ENCODE peak calls at places on chromosomes 5 and 9, in ten cellular contexts. One of them, this sample, is unnamed.

GRCh38 chr5:160166069-160166972 is 47.1 kb upstream of the PWWP2A start:
- DNase-seq in glutamatergic neuron: no peak
- DNase-seq in GM12892: no peak
- DNase-seq in NCI-H2081: no peak
- DNase-seq in colonic mucosa: no peak
- DNase-seq in activated T-cell treated with anti-CD3 and anti-CD28 coated beads, Interleukin-2, amount 50 U/mL, for 72 hours: no peak
- DNase-seq in EL: no peak
- DNase-seq in NCI-H748 treated with DMSO at 0.1 percent for 48 hours: no peak
- DNase-seq in ovary: no peak
- DNase-seq in brain microvascular endothelial cell: no peak
- DNase-seq in this sample: no peak

GRCh38 chr5:124220418-124220817 is 526.0 kb downstream of the ZNF608 start:
- DNase-seq in EL: no peak
- DNase-seq in NCI-H748 treated with DMSO at 0.1 percent for 48 hours: no peak
- DNase-seq in brain microvascular endothelial cell: no peak
- DNase-seq in NCI-H2081: no peak
- DNase-seq in colonic mucosa: no peak
- DNase-seq in GM12892: no peak
- DNase-seq in activated T-cell treated with anti-CD3 and anti-CD28 coated beads, Interleukin-2, amount 50 U/mL, for 72 hours: no peak
- DNase-seq in ovary: no peak
- DNase-seq in glutamatergic neuron: no peak
- DNase-seq in this sample: no peak

GRCh38 chr9:88583901-88584596 is 49.1 kb downstream of the NXNL2 start:
- DNase-seq in activated T-cell treated with anti-CD3 and anti-CD28 coated beads, Interleukin-2, amount 50 U/mL, for 72 hours: no peak
- DNase-seq in brain microvascular endothelial cell: peak; percentile 7
- DNase-seq in glutamatergic neuron: no peak
- DNase-seq in NCI-H2081: no peak
- DNase-seq in EL: peak; percentile 78
- DNase-seq in GM12892: no peak
- DNase-seq in NCI-H748 treated with DMSO at 0.1 percent for 48 hours: no peak
- DNase-seq in colonic mucosa: no peak
- DNase-seq in ovary: no peak
- DNase-seq in this sample: no peak

GRCh38 chr5:106376522-106376921 is 1294.2 kb downstream of the EFNA5 start:
- DNase-seq in GM12892: no peak
- DNase-seq in NCI-H2081: no peak
- DNase-seq in brain microvascular endothelial cell: no peak
- DNase-seq in ovary: no peak
- DNase-seq in activated T-cell treated with anti-CD3 and anti-CD28 coated beads, Interleukin-2, amount 50 U/mL, for 72 hours: no peak
- DNase-seq in glutamatergic neuron: no peak
- DNase-seq in NCI-H748 treated with DMSO at 0.1 percent for 48 hours: no peak
- DNase-seq in colonic mucosa: no peak
- DNase-seq in EL: peak; percentile 16
- DNase-seq in this sample: no peak

GRCh38 chr5:37198066-37198465 is 51.1 kb downstream of the CPLANE1 start:
- DNase-seq in EL: no peak
- DNase-seq in brain microvascular endothelial cell: no peak
- DNase-seq in ovary: no peak
- DNase-seq in GM12892: no peak
- DNase-seq in glutamatergic neuron: no peak
- DNase-seq in NCI-H2081: no peak
- DNase-seq in activated T-cell treated with anti-CD3 and anti-CD28 coated beads, Interleukin-2, amount 50 U/mL, for 72 hours: no peak
- DNase-seq in colonic mucosa: no peak
- DNase-seq in NCI-H748 treated with DMSO at 0.1 percent for 48 hours: no peak
- DNase-seq in this sample: no peak

GRCh38 chr5:56951131-56951945 is 585 bp downstream of the MIER3 start:
- DNase-seq in NCI-H748 treated with DMSO at 0.1 percent for 48 hours: no peak
- DNase-seq in colonic mucosa: peak; percentile 30
- DNase-seq in ovary: peak; percentile 34
- DNase-seq in NCI-H2081: no peak
- DNase-seq in GM12892: peak; percentile 34
- DNase-seq in EL: peak; percentile 16
- DNase-seq in brain microvascular endothelial cell: no peak
- DNase-seq in glutamatergic neuron: peak; percentile 89
- DNase-seq in activated T-cell treated with anti-CD3 and anti-CD28 coated beads, Interleukin-2, amount 50 U/mL, for 72 hours: peak; percentile 34
- DNase-seq in this sample: no peak

GRCh38 chr5:39517800-39518199 is 93.0 kb upstream of the DAB2 start:
- DNase-seq in GM12892: no peak
- DNase-seq in ovary: no peak
- DNase-seq in glutamatergic neuron: no peak
- DNase-seq in NCI-H2081: no peak
- DNase-seq in brain microvascular endothelial cell: peak; percentile 80
- DNase-seq in EL: peak; percentile 97
- DNase-seq in NCI-H748 treated with DMSO at 0.1 percent for 48 hours: no peak
- DNase-seq in activated T-cell treated with anti-CD3 and anti-CD28 coated beads, Interleukin-2, amount 50 U/mL, for 72 hours: no peak
- DNase-seq in colonic mucosa: no peak
- DNase-seq in this sample: peak; percentile 30

GRCh38 chr5:159412284-159413046 is 82.2 kb upstream of the IL12B start:
- DNase-seq in glutamatergic neuron: no peak
- DNase-seq in ovary: no peak
- DNase-seq in NCI-H2081: no peak
- DNase-seq in GM12892: no peak
- DNase-seq in EL: no peak
- DNase-seq in NCI-H748 treated with DMSO at 0.1 percent for 48 hours: no peak
- DNase-seq in colonic mucosa: peak; percentile 20
- DNase-seq in brain microvascular endothelial cell: no peak
- DNase-seq in activated T-cell treated with anti-CD3 and anti-CD28 coated beads, Interleukin-2, amount 50 U/mL, for 72 hours: peak; percentile 64
- DNase-seq in this sample: no peak

GRCh38 chr5:156584856-156585255 is 257.9 kb downstream of the SGCD start:
- DNase-seq in activated T-cell treated with anti-CD3 and anti-CD28 coated beads, Interleukin-2, amount 50 U/mL, for 72 hours: no peak
- DNase-seq in ovary: no peak
- DNase-seq in glutamatergic neuron: no peak
- DNase-seq in brain microvascular endothelial cell: no peak
- DNase-seq in EL: no peak
- DNase-seq in NCI-H748 treated with DMSO at 0.1 percent for 48 hours: no peak
- DNase-seq in GM12892: no peak
- DNase-seq in NCI-H2081: peak; percentile 72
- DNase-seq in colonic mucosa: no peak
- DNase-seq in this sample: no peak

GRCh38 chr9:22041792-22042191 is 32.7 kb upstream of the CDKN2B start:
- DNase-seq in GM12892: no peak
- DNase-seq in activated T-cell treated with anti-CD3 and anti-CD28 coated beads, Interleukin-2, amount 50 U/mL, for 72 hours: no peak
- DNase-seq in ovary: no peak
- DNase-seq in glutamatergic neuron: no peak
- DNase-seq in brain microvascular endothelial cell: no peak
- DNase-seq in NCI-H748 treated with DMSO at 0.1 percent for 48 hours: no peak
- DNase-seq in EL: peak; percentile 58
- DNase-seq in colonic mucosa: peak; percentile 91
- DNase-seq in NCI-H2081: no peak
- DNase-seq in this sample: peak; percentile 67

GRCh38 chr5:21419383-21419782 is 1431.4 kb upstream of the CDH18 start:
- DNase-seq in brain microvascular endothelial cell: no peak
- DNase-seq in EL: no peak
- DNase-seq in activated T-cell treated with anti-CD3 and anti-CD28 coated beads, Interleukin-2, amount 50 U/mL, for 72 hours: no peak
- DNase-seq in GM12892: no peak
- DNase-seq in ovary: no peak
- DNase-seq in colonic mucosa: no peak
- DNase-seq in NCI-H2081: no peak
- DNase-seq in glutamatergic neuron: no peak
- DNase-seq in NCI-H748 treated with DMSO at 0.1 percent for 48 hours: no peak
- DNase-seq in this sample: no peak

GRCh38 chr5:66558562-66558961 is 37.6 kb upstream of the MAST4 start:
- DNase-seq in ovary: no peak
- DNase-seq in brain microvascular endothelial cell: no peak
- DNase-seq in NCI-H748 treated with DMSO at 0.1 percent for 48 hours: no peak
- DNase-seq in colonic mucosa: no peak
- DNase-seq in activated T-cell treated with anti-CD3 and anti-CD28 coated beads, Interleukin-2, amount 50 U/mL, for 72 hours: peak; percentile 63
- DNase-seq in glutamatergic neuron: no peak
- DNase-seq in NCI-H2081: no peak
- DNase-seq in GM12892: peak; percentile 8
- DNase-seq in EL: no peak
- DNase-seq in this sample: no peak

GRCh38 chr9:129108805-129109370 is 1.7 kb downstream of the CRAT start:
- DNase-seq in NCI-H748 treated with DMSO at 0.1 percent for 48 hours: no peak
- DNase-seq in GM12892: no peak
- DNase-seq in glutamatergic neuron: no peak
- DNase-seq in colonic mucosa: peak; percentile 86
- DNase-seq in EL: no peak
- DNase-seq in activated T-cell treated with anti-CD3 and anti-CD28 coated beads, Interleukin-2, amount 50 U/mL, for 72 hours: no peak
- DNase-seq in brain microvascular endothelial cell: no peak
- DNase-seq in ovary: no peak
- DNase-seq in NCI-H2081: no peak
- DNase-seq in this sample: no peak

GRCh38 chr9:80400624-80401230 is 829.0 kb downstream of the TLE4 start:
- DNase-seq in glutamatergic neuron: no peak
- DNase-seq in EL: no peak
- DNase-seq in ovary: no peak
- DNase-seq in NCI-H2081: no peak
- DNase-seq in NCI-H748 treated with DMSO at 0.1 percent for 48 hours: no peak
- DNase-seq in activated T-cell treated with anti-CD3 and anti-CD28 coated beads, Interleukin-2, amount 50 U/mL, for 72 hours: no peak
- DNase-seq in GM12892: no peak
- DNase-seq in colonic mucosa: no peak
- DNase-seq in brain microvascular endothelial cell: no peak
- DNase-seq in this sample: no peak

GRCh38 chr9:121529237-121529987 is 29.8 kb upstream of the GGTA1 start:
- DNase-seq in glutamatergic neuron: no peak
- DNase-seq in GM12892: no peak
- DNase-seq in NCI-H2081: no peak
- DNase-seq in NCI-H748 treated with DMSO at 0.1 percent for 48 hours: no peak
- DNase-seq in EL: peak; percentile 98
- DNase-seq in activated T-cell treated with anti-CD3 and anti-CD28 coated beads, Interleukin-2, amount 50 U/mL, for 72 hours: no peak
- DNase-seq in brain microvascular endothelial cell: peak; percentile 90
- DNase-seq in colonic mucosa: peak; percentile 71
- DNase-seq in ovary: peak; percentile 89
- DNase-seq in this sample: no peak

GRCh38 chr9:83334320-83334719 is 203.9 kb downstream of the FRMD3 start:
- DNase-seq in glutamatergic neuron: peak; percentile 89
- DNase-seq in activated T-cell treated with anti-CD3 and anti-CD28 coated beads, Interleukin-2, amount 50 U/mL, for 72 hours: peak; percentile 70
- DNase-seq in brain microvascular endothelial cell: peak; percentile 65
- DNase-seq in EL: peak; percentile 70
- DNase-seq in ovary: peak; percentile 45
- DNase-seq in colonic mucosa: peak; percentile 89
- DNase-seq in NCI-H2081: peak; percentile 77
- DNase-seq in NCI-H748 treated with DMSO at 0.1 percent for 48 hours: peak; percentile 65
- DNase-seq in GM12892: no peak
- DNase-seq in this sample: peak; percentile 80

GRCh38 chr5:10283927-10284635 is 23.6 kb downstream of the CMBL start:
- DNase-seq in NCI-H748 treated with DMSO at 0.1 percent for 48 hours: peak; percentile 100
- DNase-seq in EL: peak; percentile 72
- DNase-seq in NCI-H2081: peak; percentile 97
- DNase-seq in colonic mucosa: peak; percentile 92
- DNase-seq in activated T-cell treated with anti-CD3 and anti-CD28 coated beads, Interleukin-2, amount 50 U/mL, for 72 hours: peak; percentile 83
- DNase-seq in glutamatergic neuron: peak; percentile 93
- DNase-seq in GM12892: peak; percentile 70
- DNase-seq in brain microvascular endothelial cell: peak; percentile 78
- DNase-seq in ovary: peak; percentile 79
- DNase-seq in this sample: peak; percentile 93

GRCh38 chr5:146962801-146963355 is 84.3 kb upstream of the PPP2R2B start:
- DNase-seq in glutamatergic neuron: no peak
- DNase-seq in NCI-H2081: no peak
- DNase-seq in EL: peak; percentile 30
- DNase-seq in activated T-cell treated with anti-CD3 and anti-CD28 coated beads, Interleukin-2, amount 50 U/mL, for 72 hours: no peak
- DNase-seq in brain microvascular endothelial cell: no peak
- DNase-seq in colonic mucosa: no peak
- DNase-seq in NCI-H748 treated with DMSO at 0.1 percent for 48 hours: no peak
- DNase-seq in GM12892: no peak
- DNase-seq in ovary: no peak
- DNase-seq in this sample: no peak

GRCh38 chr9:93190133-93190525 is 6.2 kb downstream of the WNK2 start:
- DNase-seq in ovary: no peak
- DNase-seq in brain microvascular endothelial cell: no peak
- DNase-seq in NCI-H2081: no peak
- DNase-seq in colonic mucosa: no peak
- DNase-seq in GM12892: no peak
- DNase-seq in NCI-H748 treated with DMSO at 0.1 percent for 48 hours: no peak
- DNase-seq in activated T-cell treated with anti-CD3 and anti-CD28 coated beads, Interleukin-2, amount 50 U/mL, for 72 hours: no peak
- DNase-seq in glutamatergic neuron: no peak
- DNase-seq in EL: no peak
- DNase-seq in this sample: no peak

GRCh38 chr9:107548298-107549142 is 59.0 kb upstream of the KLF4 start:
- DNase-seq in glutamatergic neuron: no peak
- DNase-seq in colonic mucosa: no peak
- DNase-seq in NCI-H748 treated with DMSO at 0.1 percent for 48 hours: no peak
- DNase-seq in NCI-H2081: no peak
- DNase-seq in GM12892: no peak
- DNase-seq in activated T-cell treated with anti-CD3 and anti-CD28 coated beads, Interleukin-2, amount 50 U/mL, for 72 hours: peak; percentile 29
- DNase-seq in ovary: peak; percentile 11
- DNase-seq in brain microvascular endothelial cell: peak; percentile 90
- DNase-seq in EL: peak; percentile 94
- DNase-seq in this sample: peak; percentile 18

GRCh38 chr9:94085062-94085639 is 887 bp downstream of the PTPDC1 start:
- DNase-seq in brain microvascular endothelial cell: peak; percentile 34
- DNase-seq in ovary: no peak
- DNase-seq in EL: peak; percentile 33
- DNase-seq in activated T-cell treated with anti-CD3 and anti-CD28 coated beads, Interleukin-2, amount 50 U/mL, for 72 hours: no peak
- DNase-seq in colonic mucosa: no peak
- DNase-seq in NCI-H2081: no peak
- DNase-seq in glutamatergic neuron: no peak
- DNase-seq in GM12892: no peak
- DNase-seq in NCI-H748 treated with DMSO at 0.1 percent for 48 hours: no peak
- DNase-seq in this sample: no peak

GRCh38 chr5:1202798-1203185 is 1.4 kb downstream of the SLC6A19 start:
- DNase-seq in glutamatergic neuron: peak; percentile 8
- DNase-seq in brain microvascular endothelial cell: no peak
- DNase-seq in colonic mucosa: no peak
- DNase-seq in NCI-H748 treated with DMSO at 0.1 percent for 48 hours: no peak
- DNase-seq in ovary: no peak
- DNase-seq in NCI-H2081: no peak
- DNase-seq in EL: no peak
- DNase-seq in GM12892: no peak
- DNase-seq in activated T-cell treated with anti-CD3 and anti-CD28 coated beads, Interleukin-2, amount 50 U/mL, for 72 hours: no peak
- DNase-seq in this sample: no peak

GRCh38 chr5:73501406-73501805 is 3.2 kb downstream of the BTF3 start:
- DNase-seq in NCI-H2081: no peak
- DNase-seq in activated T-cell treated with anti-CD3 and anti-CD28 coated beads, Interleukin-2, amount 50 U/mL, for 72 hours: no peak
- DNase-seq in ovary: no peak
- DNase-seq in glutamatergic neuron: no peak
- DNase-seq in brain microvascular endothelial cell: no peak
- DNase-seq in EL: no peak
- DNase-seq in GM12892: no peak
- DNase-seq in colonic mucosa: no peak
- DNase-seq in NCI-H748 treated with DMSO at 0.1 percent for 48 hours: no peak
- DNase-seq in this sample: no peak

GRCh38 chr5:132000677-132001453 is 10.6 kb downstream of the ACSL6 start:
- DNase-seq in colonic mucosa: no peak
- DNase-seq in brain microvascular endothelial cell: no peak
- DNase-seq in ovary: no peak
- DNase-seq in activated T-cell treated with anti-CD3 and anti-CD28 coated beads, Interleukin-2, amount 50 U/mL, for 72 hours: peak; percentile 21
- DNase-seq in GM12892: no peak
- DNase-seq in NCI-H748 treated with DMSO at 0.1 percent for 48 hours: no peak
- DNase-seq in glutamatergic neuron: peak; percentile 1
- DNase-seq in NCI-H2081: no peak
- DNase-seq in EL: no peak
- DNase-seq in this sample: no peak

GRCh38 chr9:11338130-11338529 is 725.3 kb upstream of the PTPRD start:
- DNase-seq in NCI-H2081: no peak
- DNase-seq in brain microvascular endothelial cell: no peak
- DNase-seq in EL: no peak
- DNase-seq in glutamatergic neuron: no peak
- DNase-seq in ovary: no peak
- DNase-seq in activated T-cell treated with anti-CD3 and anti-CD28 coated beads, Interleukin-2, amount 50 U/mL, for 72 hours: no peak
- DNase-seq in colonic mucosa: no peak
- DNase-seq in GM12892: no peak
- DNase-seq in NCI-H748 treated with DMSO at 0.1 percent for 48 hours: no peak
- DNase-seq in this sample: no peak

GRCh38 chr5:462051-462481 is 19.1 kb downstream of the EXOC3 start:
- DNase-seq in GM12892: no peak
- DNase-seq in ovary: no peak
- DNase-seq in activated T-cell treated with anti-CD3 and anti-CD28 coated beads, Interleukin-2, amount 50 U/mL, for 72 hours: no peak
- DNase-seq in NCI-H748 treated with DMSO at 0.1 percent for 48 hours: no peak
- DNase-seq in brain microvascular endothelial cell: no peak
- DNase-seq in NCI-H2081: no peak
- DNase-seq in colonic mucosa: no peak
- DNase-seq in glutamatergic neuron: peak; percentile 3
- DNase-seq in EL: no peak
- DNase-seq in this sample: no peak

GRCh38 chr5:9490494-9491097 is 55.3 kb downstream of the SEMA5A start:
- DNase-seq in glutamatergic neuron: no peak
- DNase-seq in colonic mucosa: no peak
- DNase-seq in NCI-H2081: no peak
- DNase-seq in GM12892: no peak
- DNase-seq in brain microvascular endothelial cell: no peak
- DNase-seq in activated T-cell treated with anti-CD3 and anti-CD28 coated beads, Interleukin-2, amount 50 U/mL, for 72 hours: no peak
- DNase-seq in NCI-H748 treated with DMSO at 0.1 percent for 48 hours: no peak
- DNase-seq in ovary: no peak
- DNase-seq in EL: no peak
- DNase-seq in this sample: no peak

GRCh38 chr9:119005162-119005561 is 364.1 kb downstream of the BRINP1 start:
- DNase-seq in ovary: no peak
- DNase-seq in glutamatergic neuron: no peak
- DNase-seq in NCI-H748 treated with DMSO at 0.1 percent for 48 hours: no peak
- DNase-seq in brain microvascular endothelial cell: no peak
- DNase-seq in EL: peak; percentile 65
- DNase-seq in colonic mucosa: no peak
- DNase-seq in NCI-H2081: no peak
- DNase-seq in activated T-cell treated with anti-CD3 and anti-CD28 coated beads, Interleukin-2, amount 50 U/mL, for 72 hours: no peak
- DNase-seq in GM12892: no peak
- DNase-seq in this sample: no peak